ENCODE peak calls at places on chromosomes 13 and 19, in six cellular contexts. P, F, G, I, U and N are unnamed samples.
A peak's percentile ranks its signal among the peaks of the same experiment; 100 is the strongest.

GRCh38 chr13:51154029-51154555 is 43.0 kb upstream of the C13orf42 start:
- DNase-seq in P (no peak), G (no peak), U (no peak), F (no peak), I (no peak), N (no peak)

GRCh38 chr19:18433039-18433691 is 4.8 kb downstream of the ISYNA1 start:
- DNase-seq in P (no peak), I (peak; percentile 64), F (no peak), U (no peak), G (peak; percentile 73), N (no peak)

GRCh38 chr13:97582170-97582569 is 148.2 kb downstream of the RAP2A start:
- DNase-seq in G (no peak), I (no peak), U (no peak), F (no peak), P (no peak), N (no peak)

GRCh38 chr19:54142166-54142780 is 4.7 kb downstream of the CNOT3 start:
- DNase-seq in F (no peak), I (no peak), U (no peak), P (no peak), G (no peak), N (no peak)

GRCh38 chr19:4301590-4302237 is 475 bp downstream of the TMIGD2 start:
- DNase-seq in P (no peak), I (no peak), F (no peak), G (no peak), U (no peak), N (no peak)

GRCh38 chr19:42088471-42089190 is 12.7 kb downstream of the ZNF574 start:
- DNase-seq in U (no peak), F (no peak), I (no peak), G (no peak), P (no peak), N (peak; percentile 78)

GRCh38 chr19:33393286-33394005 is 19.9 kb downstream of the CEBPG start:
- DNase-seq in I (peak; percentile 19), F (no peak), G (no peak), U (peak; percentile 24), P (no peak), N (no peak)

GRCh38 chr13:38943231-38943630 is 47.4 kb downstream of the STOML3 start:
- DNase-seq in I (no peak), U (no peak), G (no peak), P (no peak), F (no peak), N (no peak)

GRCh38 chr19:18351544-18351943 is 11.1 kb downstream of the PGPEP1 start:
- DNase-seq in G (no peak), I (no peak), U (no peak), P (no peak), F (no peak), N (no peak)

GRCh38 chr19:45069056-45069455 is 7.2 kb downstream of the ZNF296 start:
- DNase-seq in P (no peak), G (no peak), U (no peak), F (peak; percentile 61), I (no peak), N (peak; percentile 62)

GRCh38 chr19:2428027-2428690 is 773 bp upstream of the TIMM13 start:
- DNase-seq in P (no peak), G (no peak), I (peak; percentile 40), U (peak; percentile 65), F (no peak), N (no peak)

GRCh38 chr19:48695743-48696352 is at the start of gene FUT2:
- DNase-seq in F (no peak), G (no peak), U (no peak), I (no peak), P (no peak), N (no peak)

GRCh38 chr13:114119196-114119595 is 13.2 kb downstream of the RASA3 start:
- DNase-seq in P (no peak), F (peak; percentile 37), I (peak; percentile 52), U (no peak), G (no peak), N (peak; percentile 93)

GRCh38 chr19:14405380-14405757 is 13.8 kb downstream of the DDX39A start:
- DNase-seq in G (no peak), F (no peak), P (no peak), I (no peak), U (no peak), N (no peak)

GRCh38 chr19:2185734-2186070 is 22.0 kb downstream of the DOT1L start:
- DNase-seq in P (no peak), F (no peak), G (no peak), U (no peak), I (no peak), N (no peak)

GRCh38 chr13:66563076-66563475 is 667.1 kb downstream of the PCDH9 start:
- DNase-seq in U (no peak), F (no peak), I (no peak), G (no peak), P (no peak), N (no peak)

GRCh38 chr13:93309886-93310520 is 83.4 kb downstream of the GPC6 start:
- DNase-seq in I (no peak), P (no peak), U (no peak), G (no peak), F (no peak), N (no peak)

GRCh38 chr13:112013665-112014064 is 53.3 kb upstream of the SOX1 start:
- DNase-seq in U (no peak), I (no peak), P (no peak), F (no peak), G (no peak), N (no peak)

GRCh38 chr13:112012705-112013085 is 54.3 kb upstream of the SOX1 start:
- DNase-seq in P (no peak), F (no peak), G (no peak), U (no peak), I (no peak), N (no peak)

GRCh38 chr13:112012004-112012704 is 54.8 kb upstream of the SOX1 start:
- DNase-seq in G (no peak), U (no peak), P (no peak), F (no peak), I (no peak), N (no peak)

GRCh38 chr13:112007191-112007590 is 59.8 kb upstream of the SOX1 start:
- DNase-seq in I (no peak), F (no peak), U (no peak), G (no peak), P (no peak), N (no peak)

GRCh38 chr13:112010714-112011113 is 56.2 kb upstream of the SOX1 start:
- DNase-seq in F (no peak), G (no peak), I (no peak), P (no peak), U (no peak), N (no peak)
- TF ChIP-seq POLR2A in F (no peak), G (no peak), I (no peak), P (no peak), U (no peak), N (no peak)

GRCh38 chr13:110062077-110062776 is 244.7 kb downstream of the COL4A1 start:
- DNase-seq in G (no peak), P (no peak), F (no peak), I (no peak), U (peak; percentile 73), N (peak; percentile 33)

GRCh38 chr13:110063490-110063889 is 243.5 kb downstream of the COL4A1 start:
- DNase-seq in I (no peak), F (no peak), P (no peak), G (no peak), U (no peak), N (no peak)

GRCh38 chr13:110065780-110066179 is 241.2 kb downstream of the COL4A1 start:
- DNase-seq in U (no peak), F (no peak), P (no peak), G (no peak), I (no peak), N (no peak)

GRCh38 chr13:110062777-110063442 is 244.0 kb downstream of the COL4A1 start:
- DNase-seq in U (no peak), I (no peak), F (no peak), P (no peak), G (no peak), N (no peak)

DNA sequence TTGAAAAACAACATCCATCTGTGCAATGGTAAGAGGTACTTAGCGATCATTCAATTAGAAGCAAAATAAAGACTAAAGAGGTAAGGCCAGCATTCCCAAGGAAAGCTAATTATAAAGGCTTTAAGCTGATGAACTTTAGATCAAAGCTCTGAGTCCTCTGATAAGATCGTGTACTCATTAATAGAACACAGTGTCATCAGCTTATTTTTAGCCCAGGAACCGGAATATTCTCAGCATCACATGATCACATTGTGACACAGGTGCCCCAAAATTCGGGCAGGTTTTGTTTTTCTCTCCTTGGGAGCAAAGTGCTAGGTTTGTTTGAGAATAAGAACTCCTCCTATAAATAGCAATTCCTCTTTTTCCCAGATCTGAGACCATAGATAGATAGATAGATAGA is 242.9 kb downstream of the COL4A1 start:
- DNase-seq in P (no peak), G (no peak), U (no peak), F (no peak), I (no peak), N (no peak)
- TF ChIP-seq POLR2A in P (no peak), G (no peak), U (no peak), F (no peak), I (no peak), N (no peak)

DNA sequence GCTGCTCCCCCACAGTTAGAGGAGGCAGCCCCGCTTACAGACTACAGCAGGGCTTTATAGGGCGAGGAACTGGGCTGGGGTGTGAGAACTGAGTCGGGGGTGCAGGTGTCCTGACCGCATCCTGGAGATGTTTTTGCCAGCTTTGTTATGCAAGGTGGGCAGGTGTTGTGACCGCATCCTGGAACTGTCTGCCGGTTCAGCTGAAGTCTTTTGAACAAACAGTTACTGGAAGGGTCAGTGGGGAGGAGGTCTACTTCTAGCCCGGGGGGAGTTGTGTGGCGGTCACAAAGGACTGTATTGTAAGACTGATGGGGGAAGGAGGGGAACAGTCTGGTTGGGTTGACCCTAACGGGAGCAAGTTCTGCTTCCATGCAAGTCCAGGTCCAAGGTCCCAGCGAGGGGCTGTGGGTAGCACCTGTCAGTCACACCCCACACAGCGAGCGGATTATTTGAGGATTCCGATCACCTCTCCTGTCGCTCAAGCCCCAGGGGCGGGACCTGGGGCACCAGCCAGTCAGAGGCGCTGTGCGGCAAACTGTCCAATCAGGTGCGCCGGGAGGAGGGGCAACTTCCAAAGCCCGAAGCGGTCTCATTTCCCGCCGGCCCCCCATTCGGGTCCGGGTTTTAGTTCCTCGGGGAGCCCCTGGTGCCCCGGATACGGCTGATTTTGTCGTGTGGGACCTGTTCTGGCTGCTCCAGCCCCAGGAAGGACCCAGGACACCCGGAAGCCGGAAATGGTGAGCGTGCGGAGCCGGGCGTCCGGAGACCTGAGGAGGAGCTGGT is at the start of gene ZNF101:
- DNase-seq in F (peak; percentile 74), U (peak; percentile 96), P (peak; percentile 83), I (peak; percentile 91), G (peak; percentile 87), N (peak; percentile 86)
- TF ChIP-seq POLR2A in F (peak; percentile 37), U (peak; percentile 54), P (peak; percentile 45), I (peak; percentile 34), G (peak; percentile 80), N (peak; percentile 56)

DNA sequence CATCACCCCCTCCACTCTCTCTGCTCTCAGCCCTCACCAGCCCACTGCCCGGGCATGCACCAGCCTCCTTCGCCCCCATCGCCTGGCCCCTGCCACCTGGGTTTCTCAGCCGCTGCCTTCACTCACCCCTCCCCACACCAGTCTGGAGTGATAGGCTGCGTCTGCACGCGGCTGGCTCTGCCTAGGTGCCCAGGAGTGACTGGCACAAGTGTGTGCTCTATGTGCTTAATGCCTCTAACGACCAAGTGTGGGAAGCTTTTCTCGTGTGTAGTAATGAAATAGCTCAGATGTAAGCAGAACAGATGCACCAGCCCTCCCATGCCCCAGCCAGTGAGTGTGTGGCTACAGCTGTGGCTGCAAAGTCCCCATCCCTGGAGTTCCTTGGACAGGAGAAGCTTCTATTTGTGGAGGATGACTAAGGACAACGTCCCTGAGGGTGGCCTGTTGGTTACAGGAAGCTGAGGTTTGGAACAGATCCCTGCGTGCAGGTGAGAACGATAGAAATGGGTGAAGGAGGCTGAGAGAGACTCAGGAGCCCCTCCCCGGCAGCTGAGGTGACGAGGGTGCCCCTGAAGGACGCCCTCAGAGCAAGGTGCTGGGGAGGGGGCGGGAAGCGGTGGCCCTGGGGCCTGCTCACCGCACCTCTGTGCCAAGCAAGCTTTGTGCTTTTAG is 35.6 kb downstream of the ATP11A start:
- DNase-seq in U (no peak), G (no peak), F (no peak), I (no peak), P (no peak), N (peak; percentile 74)
- TF ChIP-seq POLR2A in U (peak; percentile 55), G (no peak), F (no peak), I (no peak), P (no peak), N (no peak)